ENCODE peak calls at places on chromosome 16, in nine cellular contexts. One of them, this sample, is unnamed.

GRCh38 chr16:28040039-28040438 is 23.5 kb downstream of the GSG1L start:
- DNase-seq in MM.1S: no peak
- DNase-seq in NCI-H510A treated with DMSO at 0.1 percent for 48 hours: no peak
- DNase-seq in OCI-LY7: no peak
- DNase-seq in M059J: no peak
- DNase-seq in Right ventricle myocardium inferior: no peak
- DNase-seq in fibroblast of lung: no peak
- DNase-seq in foreskin fibroblast: no peak
- DNase-seq in KG1: no peak
- DNase-seq in this sample: no peak

GRCh38 chr16:57616241-57616640 is 12.2 kb upstream of the ADGRG1 start:
- DNase-seq in OCI-LY7: no peak
- DNase-seq in MM.1S: no peak
- DNase-seq in KG1: no peak
- DNase-seq in Right ventricle myocardium inferior: no peak
- DNase-seq in M059J: no peak
- DNase-seq in fibroblast of lung: no peak
- DNase-seq in NCI-H510A treated with DMSO at 0.1 percent for 48 hours: no peak
- DNase-seq in foreskin fibroblast: no peak
- DNase-seq in this sample: no peak

GRCh38 chr16:10641953-10642949 is 52.5 kb downstream of the TEKT5 start:
- DNase-seq in NCI-H510A treated with DMSO at 0.1 percent for 48 hours: no peak
- DNase-seq in KG1: no peak
- DNase-seq in M059J: no peak
- DNase-seq in MM.1S: no peak
- DNase-seq in OCI-LY7: no peak
- DNase-seq in fibroblast of lung: no peak
- DNase-seq in foreskin fibroblast: no peak
- DNase-seq in Right ventricle myocardium inferior: no peak
- DNase-seq in this sample: no peak

GRCh38 chr16:3112058-3112880 is at the start of gene ZNF205:
- DNase-seq in M059J: peak
- DNase-seq in KG1: no peak
- DNase-seq in NCI-H510A treated with DMSO at 0.1 percent for 48 hours: peak
- DNase-seq in OCI-LY7: no peak
- DNase-seq in MM.1S: no peak
- DNase-seq in fibroblast of lung: peak
- DNase-seq in foreskin fibroblast: peak
- DNase-seq in Right ventricle myocardium inferior: peak
- DNase-seq in this sample: peak

GRCh38 chr16:87185983-87186382 is 131.2 kb downstream of the C16orf95 start:
- DNase-seq in M059J: no peak
- DNase-seq in OCI-LY7: no peak
- DNase-seq in Right ventricle myocardium inferior: no peak
- DNase-seq in foreskin fibroblast: no peak
- DNase-seq in NCI-H510A treated with DMSO at 0.1 percent for 48 hours: no peak
- DNase-seq in fibroblast of lung: no peak
- DNase-seq in MM.1S: no peak
- DNase-seq in KG1: no peak
- DNase-seq in this sample: no peak

GRCh38 chr16:72300892-72301291 is 128.9 kb upstream of the PMFBP1 start:
- DNase-seq in NCI-H510A treated with DMSO at 0.1 percent for 48 hours: no peak
- DNase-seq in foreskin fibroblast: no peak
- DNase-seq in Right ventricle myocardium inferior: no peak
- DNase-seq in OCI-LY7: no peak
- DNase-seq in KG1: no peak
- DNase-seq in MM.1S: no peak
- DNase-seq in M059J: no peak
- DNase-seq in fibroblast of lung: no peak
- DNase-seq in this sample: no peak

GRCh38 chr16:840561-841454 is 40.3 kb upstream of the GNG13 start:
- DNase-seq in foreskin fibroblast: no peak
- DNase-seq in Right ventricle myocardium inferior: peak
- DNase-seq in MM.1S: no peak
- DNase-seq in KG1: no peak
- DNase-seq in NCI-H510A treated with DMSO at 0.1 percent for 48 hours: no peak
- DNase-seq in OCI-LY7: no peak
- DNase-seq in M059J: no peak
- DNase-seq in fibroblast of lung: no peak
- DNase-seq in this sample: no peak

GRCh38 chr16:8850279-8850885 is 18.4 kb downstream of the CARHSP1 start:
- DNase-seq in fibroblast of lung: peak
- DNase-seq in KG1: peak
- DNase-seq in Right ventricle myocardium inferior: peak
- DNase-seq in OCI-LY7: no peak
- DNase-seq in M059J: peak
- DNase-seq in foreskin fibroblast: peak
- DNase-seq in MM.1S: no peak
- DNase-seq in NCI-H510A treated with DMSO at 0.1 percent for 48 hours: no peak
- DNase-seq in this sample: no peak

GRCh38 chr16:83878838-83879237 is 20.1 kb upstream of the MLYCD start:
- DNase-seq in fibroblast of lung: peak
- DNase-seq in NCI-H510A treated with DMSO at 0.1 percent for 48 hours: peak
- DNase-seq in KG1: no peak
- DNase-seq in M059J: peak
- DNase-seq in foreskin fibroblast: peak
- DNase-seq in MM.1S: no peak
- DNase-seq in Right ventricle myocardium inferior: no peak
- DNase-seq in OCI-LY7: peak
- DNase-seq in this sample: peak

GRCh38 chr16:85935957-85936760 is 37.2 kb downstream of the IRF8 start:
- DNase-seq in KG1: peak
- DNase-seq in Right ventricle myocardium inferior: no peak
- DNase-seq in foreskin fibroblast: no peak
- DNase-seq in M059J: peak
- DNase-seq in NCI-H510A treated with DMSO at 0.1 percent for 48 hours: no peak
- DNase-seq in fibroblast of lung: no peak
- DNase-seq in OCI-LY7: peak
- DNase-seq in MM.1S: peak
- DNase-seq in this sample: no peak

GRCh38 chr16:85253127-85253941 is 141.1 kb upstream of the CIBAR2 start:
- DNase-seq in fibroblast of lung: no peak
- DNase-seq in Right ventricle myocardium inferior: peak
- DNase-seq in foreskin fibroblast: no peak
- DNase-seq in NCI-H510A treated with DMSO at 0.1 percent for 48 hours: no peak
- DNase-seq in M059J: peak
- DNase-seq in OCI-LY7: peak
- DNase-seq in MM.1S: peak
- DNase-seq in KG1: peak
- DNase-seq in this sample: peak

GRCh38 chr16:19898924-19899604 is 14.4 kb upstream of the GPRC5B start:
- DNase-seq in MM.1S: peak
- DNase-seq in KG1: peak
- DNase-seq in Right ventricle myocardium inferior: no peak
- DNase-seq in foreskin fibroblast: peak
- DNase-seq in fibroblast of lung: peak
- DNase-seq in OCI-LY7: peak
- DNase-seq in NCI-H510A treated with DMSO at 0.1 percent for 48 hours: peak
- DNase-seq in M059J: peak
- DNase-seq in this sample: peak

GRCh38 chr16:71723537-71724319 is 773 bp downstream of the PHLPP2 start:
- DNase-seq in KG1: peak
- DNase-seq in foreskin fibroblast: peak
- DNase-seq in M059J: peak
- DNase-seq in OCI-LY7: peak
- DNase-seq in MM.1S: peak
- DNase-seq in Right ventricle myocardium inferior: peak
- DNase-seq in NCI-H510A treated with DMSO at 0.1 percent for 48 hours: peak
- DNase-seq in fibroblast of lung: peak
- DNase-seq in this sample: peak

GRCh38 chr16:54538241-54538640 is 251.7 kb upstream of the IRX3 start:
- DNase-seq in MM.1S: no peak
- DNase-seq in NCI-H510A treated with DMSO at 0.1 percent for 48 hours: no peak
- DNase-seq in fibroblast of lung: no peak
- DNase-seq in Right ventricle myocardium inferior: no peak
- DNase-seq in OCI-LY7: no peak
- DNase-seq in M059J: no peak
- DNase-seq in foreskin fibroblast: no peak
- DNase-seq in KG1: no peak
- DNase-seq in this sample: no peak

GRCh38 chr16:50591800-50592771 is 43.9 kb downstream of the NKD1 start:
- DNase-seq in OCI-LY7: no peak
- DNase-seq in Right ventricle myocardium inferior: peak
- DNase-seq in NCI-H510A treated with DMSO at 0.1 percent for 48 hours: peak
- DNase-seq in fibroblast of lung: no peak
- DNase-seq in MM.1S: no peak
- DNase-seq in KG1: no peak
- DNase-seq in foreskin fibroblast: no peak
- DNase-seq in M059J: peak
- DNase-seq in this sample: no peak

GRCh38 chr16:11557811-11558210 is 28.9 kb downstream of the LITAF start:
- DNase-seq in foreskin fibroblast: no peak
- DNase-seq in KG1: no peak
- DNase-seq in OCI-LY7: no peak
- DNase-seq in fibroblast of lung: no peak
- DNase-seq in M059J: no peak
- DNase-seq in MM.1S: no peak
- DNase-seq in NCI-H510A treated with DMSO at 0.1 percent for 48 hours: no peak
- DNase-seq in Right ventricle myocardium inferior: no peak
- DNase-seq in this sample: no peak

GRCh38 chr16:24102120-24102740 is 153.9 kb upstream of the CACNG3 start:
- DNase-seq in foreskin fibroblast: no peak
- DNase-seq in NCI-H510A treated with DMSO at 0.1 percent for 48 hours: no peak
- DNase-seq in fibroblast of lung: no peak
- DNase-seq in MM.1S: no peak
- DNase-seq in M059J: no peak
- DNase-seq in Right ventricle myocardium inferior: no peak
- DNase-seq in KG1: no peak
- DNase-seq in OCI-LY7: no peak
- DNase-seq in this sample: no peak

GRCh38 chr16:71303938-71304337 is 14.7 kb upstream of the CMTR2 start:
- DNase-seq in Right ventricle myocardium inferior: no peak
- DNase-seq in foreskin fibroblast: no peak
- DNase-seq in KG1: no peak
- DNase-seq in MM.1S: no peak
- DNase-seq in OCI-LY7: no peak
- DNase-seq in NCI-H510A treated with DMSO at 0.1 percent for 48 hours: no peak
- DNase-seq in M059J: peak
- DNase-seq in fibroblast of lung: no peak
- DNase-seq in this sample: no peak

GRCh38 chr16:72590179-72590937 is 418.4 kb upstream of the PMFBP1 start:
- DNase-seq in fibroblast of lung: no peak
- DNase-seq in M059J: no peak
- DNase-seq in KG1: no peak
- DNase-seq in NCI-H510A treated with DMSO at 0.1 percent for 48 hours: no peak
- DNase-seq in foreskin fibroblast: peak
- DNase-seq in OCI-LY7: peak
- DNase-seq in MM.1S: peak
- DNase-seq in Right ventricle myocardium inferior: no peak
- DNase-seq in this sample: no peak

GRCh38 chr16:12439443-12440232 is 364.0 kb downstream of the CPPED1 start:
- DNase-seq in M059J: peak
- DNase-seq in OCI-LY7: no peak
- DNase-seq in foreskin fibroblast: no peak
- DNase-seq in fibroblast of lung: no peak
- DNase-seq in MM.1S: no peak
- DNase-seq in NCI-H510A treated with DMSO at 0.1 percent for 48 hours: peak
- DNase-seq in KG1: no peak
- DNase-seq in Right ventricle myocardium inferior: no peak
- DNase-seq in this sample: no peak

GRCh38 chr16:88790312-88791150 is 5.5 kb upstream of the PIEZO1 start:
- DNase-seq in fibroblast of lung: no peak
- DNase-seq in Right ventricle myocardium inferior: peak
- DNase-seq in OCI-LY7: peak
- DNase-seq in KG1: peak
- DNase-seq in MM.1S: peak
- DNase-seq in foreskin fibroblast: no peak
- DNase-seq in NCI-H510A treated with DMSO at 0.1 percent for 48 hours: no peak
- DNase-seq in M059J: peak
- DNase-seq in this sample: no peak

GRCh38 chr16:28597692-28598261 is 927 bp upstream of the SULT1A2 start:
- DNase-seq in OCI-LY7: peak
- DNase-seq in MM.1S: peak
- DNase-seq in NCI-H510A treated with DMSO at 0.1 percent for 48 hours: peak
- DNase-seq in KG1: no peak
- DNase-seq in foreskin fibroblast: no peak
- DNase-seq in fibroblast of lung: no peak
- DNase-seq in M059J: no peak
- DNase-seq in Right ventricle myocardium inferior: no peak
- DNase-seq in this sample: no peak

GRCh38 chr16:3157229-3158013 is 22.6 kb downstream of the ZNF213 start:
- DNase-seq in foreskin fibroblast: peak
- DNase-seq in KG1: peak
- DNase-seq in M059J: peak
- DNase-seq in Right ventricle myocardium inferior: peak
- DNase-seq in OCI-LY7: peak
- DNase-seq in NCI-H510A treated with DMSO at 0.1 percent for 48 hours: peak
- DNase-seq in fibroblast of lung: peak
- DNase-seq in MM.1S: no peak
- DNase-seq in this sample: peak

GRCh38 chr16:80704751-80705150 is 99.6 kb downstream of the CDYL2 start:
- DNase-seq in foreskin fibroblast: no peak
- DNase-seq in KG1: no peak
- DNase-seq in M059J: peak
- DNase-seq in fibroblast of lung: no peak
- DNase-seq in OCI-LY7: no peak
- DNase-seq in Right ventricle myocardium inferior: no peak
- DNase-seq in NCI-H510A treated with DMSO at 0.1 percent for 48 hours: no peak
- DNase-seq in MM.1S: no peak
- DNase-seq in this sample: no peak

GRCh38 chr16:80065565-80065964 is 465.0 kb upstream of the MAF start:
- DNase-seq in OCI-LY7: no peak
- DNase-seq in MM.1S: no peak
- DNase-seq in Right ventricle myocardium inferior: no peak
- DNase-seq in KG1: no peak
- DNase-seq in foreskin fibroblast: no peak
- DNase-seq in M059J: no peak
- DNase-seq in fibroblast of lung: no peak
- DNase-seq in NCI-H510A treated with DMSO at 0.1 percent for 48 hours: peak
- DNase-seq in this sample: peak

GRCh38 chr16:88619859-88620655 is 18.3 kb upstream of the IL17C start:
- DNase-seq in NCI-H510A treated with DMSO at 0.1 percent for 48 hours: no peak
- DNase-seq in M059J: peak
- DNase-seq in MM.1S: no peak
- DNase-seq in KG1: no peak
- DNase-seq in foreskin fibroblast: no peak
- DNase-seq in fibroblast of lung: peak
- DNase-seq in Right ventricle myocardium inferior: no peak
- DNase-seq in OCI-LY7: no peak
- DNase-seq in this sample: no peak

GRCh38 chr16:26993511-26993910 is 73.2 kb upstream of the C16orf82 start:
- DNase-seq in KG1: no peak
- DNase-seq in OCI-LY7: no peak
- DNase-seq in MM.1S: no peak
- DNase-seq in M059J: peak
- DNase-seq in foreskin fibroblast: peak
- DNase-seq in Right ventricle myocardium inferior: no peak
- DNase-seq in NCI-H510A treated with DMSO at 0.1 percent for 48 hours: no peak
- DNase-seq in fibroblast of lung: peak
- DNase-seq in this sample: no peak

GRCh38 chr16:16025214-16025968 is 76.0 kb downstream of the ABCC1 start:
- DNase-seq in NCI-H510A treated with DMSO at 0.1 percent for 48 hours: no peak
- DNase-seq in fibroblast of lung: peak
- DNase-seq in KG1: no peak
- DNase-seq in M059J: peak
- DNase-seq in foreskin fibroblast: peak
- DNase-seq in Right ventricle myocardium inferior: no peak
- DNase-seq in MM.1S: no peak
- DNase-seq in OCI-LY7: peak
- DNase-seq in this sample: no peak

GRCh38 chr16:27217256-27217655 is 13.9 kb downstream of the KDM8 start:
- DNase-seq in fibroblast of lung: peak
- DNase-seq in MM.1S: no peak
- DNase-seq in OCI-LY7: no peak
- DNase-seq in NCI-H510A treated with DMSO at 0.1 percent for 48 hours: no peak
- DNase-seq in KG1: no peak
- DNase-seq in Right ventricle myocardium inferior: no peak
- DNase-seq in foreskin fibroblast: no peak
- DNase-seq in M059J: no peak
- DNase-seq in this sample: peak